ENCODE peak calls at places on chromosomes 1 and 21, in nine cellular contexts. F is HT1080; V is GM19239; X is stimulated activated CD8-positive, alpha-beta memory T cell treated with anti-CD3 and anti-CD28 coated beads, Interleukin-7, amount 100 ng/mL, for 24 hours; M is G401; O is HuH-7.5; Q is GM23338; S is coronary artery; J is lower leg skin. Z is an unnamed sample.

GRCh38 chr21:16195476-16195875 is 465.7 kb downstream of the USP25 start:
- DNase-seq in F (no peak), V (no peak), X (no peak), M (no peak), O (no peak), Q (no peak), S (no peak), J (no peak), Z (peak)

GRCh38 chr1:192974701-192975100 is 84.5 kb downstream of the UCHL5 start:
- DNase-seq in F (no peak), V (no peak), X (no peak), M (no peak), O (no peak), Q (no peak), S (no peak), J (no peak), Z (no peak)

GRCh38 chr1:46134660-46135331 is 2.4 kb upstream of the PIK3R3 start:
- DNase-seq in F (peak), V (no peak), X (no peak), M (peak), O (no peak), Q (no peak), S (no peak), J (no peak), Z (no peak)

GRCh38 chr1:103197266-103197665 is 88.9 kb upstream of the COL11A1 start:
- DNase-seq in F (peak), V (no peak), X (no peak), M (peak), O (no peak), Q (no peak), S (no peak), J (no peak), Z (no peak)

GRCh38 chr21:25878334-25878733 is 143.6 kb downstream of the GABPA start:
- DNase-seq in F (peak), V (no peak), X (no peak), M (no peak), O (no peak), Q (no peak), S (no peak), J (no peak), Z (no peak)

GRCh38 chr1:24805534-24806301 is 60.5 kb downstream of the CLIC4 start:
- DNase-seq in F (peak), V (no peak), X (no peak), M (no peak), O (no peak), Q (no peak), S (no peak), J (peak), Z (no peak)

GRCh38 chr1:21666572-21667320 is 2.4 kb downstream of the RAP1GAP start:
- DNase-seq in F (no peak), V (no peak), X (no peak), M (peak), O (no peak), Q (no peak), S (peak), J (no peak), Z (no peak)

GRCh38 chr1:180343931-180344406 is 113.9 kb downstream of the LHX4 start:
- DNase-seq in F (peak), V (no peak), X (no peak), M (peak), O (no peak), Q (no peak), S (no peak), J (peak), Z (no peak)

GRCh38 chr1:117618450-117619122 is 12.7 kb downstream of the TENT5C start:
- DNase-seq in F (no peak), V (no peak), X (no peak), M (no peak), O (no peak), Q (no peak), S (no peak), J (no peak), Z (no peak)

GRCh38 chr1:166920561-166921475 is 44.8 kb upstream of the TADA1 start:
- DNase-seq in F (no peak), V (no peak), X (no peak), M (peak), O (no peak), Q (peak), S (no peak), J (no peak), Z (no peak)

GRCh38 chr1:28494737-28495136 is 11.1 kb upstream of the RCC1 start:
- DNase-seq in F (no peak), V (no peak), X (no peak), M (no peak), O (no peak), Q (no peak), S (no peak), J (no peak), Z (no peak)

GRCh38 chr21:46122241-46122671 is 24.3 kb downstream of the COL6A2 start:
- DNase-seq in F (peak), V (no peak), X (no peak), M (no peak), O (no peak), Q (no peak), S (peak), J (no peak), Z (no peak)

GRCh38 chr1:19892628-19893168 is 10.5 kb downstream of the OTUD3 start:
- DNase-seq in F (peak), V (no peak), X (no peak), M (no peak), O (no peak), Q (no peak), S (no peak), J (no peak), Z (no peak)

GRCh38 chr1:197911172-197911856 is 5.9 kb upstream of the LHX9 start:
- DNase-seq in F (no peak), V (no peak), X (no peak), M (no peak), O (no peak), Q (peak), S (peak), J (no peak), Z (no peak)

GRCh38 chr1:180953791-180954721 is 41.4 kb downstream of the KIAA1614 start:
- DNase-seq in F (no peak), V (peak), X (peak), M (peak), O (peak), Q (peak), S (peak), J (no peak), Z (peak)

GRCh38 chr1:95364546-95364945 is 130.5 kb downstream of the RWDD3 start:
- DNase-seq in F (no peak), V (no peak), X (no peak), M (no peak), O (no peak), Q (peak), S (no peak), J (no peak), Z (no peak)

GRCh38 chr1:237386362-237387143 is 344.6 kb downstream of the RYR2 start:
- DNase-seq in F (peak), V (no peak), X (no peak), M (peak), O (no peak), Q (peak), S (no peak), J (no peak), Z (peak)

GRCh38 chr1:6625579-6626149 is 996 bp downstream of the THAP3 start:
- DNase-seq in F (no peak), V (no peak), X (no peak), M (peak), O (no peak), Q (no peak), S (no peak), J (no peak), Z (no peak)

GRCh38 chr1:37174876-37175275 is 140.6 kb upstream of the GRIK3 start:
- DNase-seq in F (peak), V (no peak), X (no peak), M (no peak), O (no peak), Q (no peak), S (no peak), J (no peak), Z (no peak)

GRCh38 chr1:168234846-168235547 is 9.2 kb downstream of the SFT2D2 start:
- DNase-seq in F (peak), V (peak), X (no peak), M (peak), O (peak), Q (peak), S (no peak), J (no peak), Z (no peak)

GRCh38 chr1:111990026-111990877 is 784 bp upstream of the KCND3 start:
- DNase-seq in F (no peak), V (no peak), X (no peak), M (peak), O (peak), Q (peak), S (no peak), J (no peak), Z (no peak)

GRCh38 chr1:234608720-234609527 is 1.1 kb downstream of the IRF2BP2 start:
- DNase-seq in F (peak), V (no peak), X (no peak), M (peak), O (peak), Q (peak), S (peak), J (no peak), Z (peak)

GRCh38 chr21:45284456-45284741 is 3.3 kb downstream of the POFUT2 start:
- DNase-seq in F (no peak), V (no peak), X (no peak), M (no peak), O (no peak), Q (no peak), S (peak), J (no peak), Z (no peak)

Z was measured in globus pallidus.